ENCODE peak calls at places on chromosomes 3 and 15, in four cellular contexts. One of them, this sample, is unnamed.

GRCh38 chr15:78103406-78104118 is 11.2 kb downstream of the SH2D7 start:
- ATAC-seq in HepG2: no peak
- ATAC-seq in A549: no peak
- ATAC-seq in upper lobe of left lung: peak; percentile 8
- ATAC-seq in this sample: no peak

GRCh38 chr3:197802505-197803459 is 11.7 kb downstream of the LRCH3 start:
- ATAC-seq in upper lobe of left lung: no peak
- ATAC-seq in HepG2: peak; percentile 50
- ATAC-seq in A549: no peak
- ATAC-seq in this sample: no peak

GRCh38 chr15:70127797-70128756 is 30.4 kb upstream of the TLE3 start:
- ATAC-seq in A549: no peak
- ATAC-seq in HepG2: peak; percentile 38
- ATAC-seq in upper lobe of left lung: peak; percentile 57
- ATAC-seq in this sample: no peak

GRCh38 chr15:71469393-71469792 is 341.0 kb upstream of the NR2E3 start:
- ATAC-seq in upper lobe of left lung: no peak
- ATAC-seq in A549: no peak
- ATAC-seq in HepG2: no peak
- ATAC-seq in this sample: no peak

GRCh38 chr3:57971975-57972374 is 36.2 kb upstream of the FLNB start:
- ATAC-seq in HepG2: no peak
- ATAC-seq in upper lobe of left lung: no peak
- ATAC-seq in A549: no peak
- ATAC-seq in this sample: no peak

GRCh38 chr15:41894251-41894790 is 468 bp upstream of the SPTBN5 start:
- ATAC-seq in upper lobe of left lung: peak; percentile 3
- ATAC-seq in HepG2: peak; percentile 31
- ATAC-seq in A549: no peak
- ATAC-seq in this sample: no peak

GRCh38 chr3:37700849-37701248 is 160.8 kb upstream of the CTDSPL start:
- ATAC-seq in upper lobe of left lung: peak; percentile 52
- ATAC-seq in HepG2: no peak
- ATAC-seq in A549: peak; percentile 37
- ATAC-seq in this sample: no peak

GRCh38 chr15:70258369-70259029 is 160.8 kb upstream of the TLE3 start:
- ATAC-seq in A549: no peak
- ATAC-seq in HepG2: no peak
- ATAC-seq in upper lobe of left lung: peak; percentile 56
- ATAC-seq in this sample: no peak

GRCh38 chr3:167742338-167742737 is 6.8 kb downstream of the SERPINI1 start:
- ATAC-seq in HepG2: no peak
- ATAC-seq in upper lobe of left lung: no peak
- ATAC-seq in A549: no peak
- ATAC-seq in this sample: no peak

GRCh38 chr15:89673162-89673506 is 6.0 kb downstream of the PLIN1 start:
- ATAC-seq in A549: peak; percentile 52
- ATAC-seq in HepG2: peak; percentile 66
- ATAC-seq in upper lobe of left lung: no peak
- ATAC-seq in this sample: no peak

GRCh38 chr15:101543026-101543390 is 53.5 kb upstream of the PCSK6 start:
- ATAC-seq in upper lobe of left lung: no peak
- ATAC-seq in A549: no peak
- ATAC-seq in HepG2: no peak
- ATAC-seq in this sample: no peak

GRCh38 chr3:63910873-63911272 is 1.3 kb downstream of the SCAANT1 start:
- ATAC-seq in A549: no peak
- ATAC-seq in upper lobe of left lung: no peak
- ATAC-seq in HepG2: no peak
- ATAC-seq in this sample: no peak

GRCh38 chr15:63572749-63573464 is 24.3 kb upstream of the FBXL22 start:
- ATAC-seq in HepG2: no peak
- ATAC-seq in A549: no peak
- ATAC-seq in upper lobe of left lung: no peak
- ATAC-seq in this sample: no peak

GRCh38 chr3:149162007-149162406 is 32.6 kb downstream of the HPS3 start:
- ATAC-seq in A549: no peak
- ATAC-seq in upper lobe of left lung: no peak
- ATAC-seq in HepG2: no peak
- ATAC-seq in this sample: no peak

GRCh38 chr3:170414202-170414663 is 4.4 kb upstream of the CLDN11 start:
- ATAC-seq in upper lobe of left lung: peak; percentile 81
- ATAC-seq in HepG2: peak; percentile 34
- ATAC-seq in A549: peak; percentile 62
- ATAC-seq in this sample: no peak

GRCh38 chr15:83919319-83919830 is 265.5 kb downstream of the ADAMTSL3 start:
- ATAC-seq in A549: no peak
- ATAC-seq in upper lobe of left lung: no peak
- ATAC-seq in HepG2: no peak
- ATAC-seq in this sample: no peak

GRCh38 chr15:41125950-41126642 is 10.0 kb upstream of the INO80 start:
- ATAC-seq in A549: no peak
- ATAC-seq in HepG2: peak; percentile 71
- ATAC-seq in upper lobe of left lung: no peak
- ATAC-seq in this sample: no peak

GRCh38 chr3:133881987-133882825 is 13.5 kb downstream of the RAB6B start:
- ATAC-seq in A549: no peak
- ATAC-seq in HepG2: no peak
- ATAC-seq in upper lobe of left lung: no peak
- ATAC-seq in this sample: no peak

GRCh38 chr3:141241248-141242034 is 9.8 kb downstream of the PXYLP1 start:
- ATAC-seq in HepG2: no peak
- ATAC-seq in A549: no peak
- ATAC-seq in upper lobe of left lung: peak; percentile 49
- ATAC-seq in this sample: no peak

GRCh38 chr3:170469151-170470062 is 50.7 kb downstream of the CLDN11 start:
- ATAC-seq in HepG2: no peak
- ATAC-seq in A549: peak; percentile 48
- ATAC-seq in upper lobe of left lung: peak; percentile 25
- ATAC-seq in this sample: no peak

GRCh38 chr15:66459818-66460615 is 37.5 kb downstream of the SNAPC5 start:
- ATAC-seq in A549: peak; percentile 51
- ATAC-seq in upper lobe of left lung: no peak
- ATAC-seq in HepG2: no peak
- ATAC-seq in this sample: no peak

GRCh38 chr3:188084751-188085595 is 69.0 kb upstream of the LPP start:
- ATAC-seq in HepG2: peak; percentile 63
- ATAC-seq in upper lobe of left lung: no peak
- ATAC-seq in A549: no peak
- ATAC-seq in this sample: no peak

GRCh38 chr15:45225506-45226273 is 26.3 kb upstream of the SLC28A2 start:
- ATAC-seq in upper lobe of left lung: no peak
- ATAC-seq in HepG2: peak; percentile 45
- ATAC-seq in A549: no peak
- ATAC-seq in this sample: no peak

GRCh38 chr3:194688207-194688711 is 2.6 kb downstream of the FAM43A start:
- ATAC-seq in HepG2: no peak
- ATAC-seq in upper lobe of left lung: no peak
- ATAC-seq in A549: no peak
- ATAC-seq in this sample: no peak

GRCh38 chr3:129424185-129424841 is 4.1 kb downstream of the EFCAB12 start:
- ATAC-seq in A549: no peak
- ATAC-seq in HepG2: no peak
- ATAC-seq in upper lobe of left lung: no peak
- ATAC-seq in this sample: no peak

GRCh38 chr15:70770863-70771262 is 7.5 kb upstream of the UACA start:
- ATAC-seq in HepG2: no peak
- ATAC-seq in upper lobe of left lung: no peak
- ATAC-seq in A549: no peak
- ATAC-seq in this sample: no peak

GRCh38 chr3:152285509-152285908 is 16.8 kb downstream of the MBNL1 start:
- ATAC-seq in upper lobe of left lung: no peak
- ATAC-seq in A549: no peak
- ATAC-seq in HepG2: no peak
- ATAC-seq in this sample: no peak

GRCh38 chr3:126851934-126852333 is 131.0 kb upstream of the PLXNA1 start:
- ATAC-seq in HepG2: peak; percentile 69
- ATAC-seq in A549: no peak
- ATAC-seq in upper lobe of left lung: no peak
- ATAC-seq in this sample: no peak

GRCh38 chr3:129205109-129205832 is 21.6 kb upstream of the CNBP start:
- ATAC-seq in HepG2: peak; percentile 62
- ATAC-seq in upper lobe of left lung: no peak
- ATAC-seq in A549: peak; percentile 47
- ATAC-seq in this sample: no peak

GRCh38 chr3:140972833-140973232 is 31.2 kb downstream of the SLC25A36 start:
- ATAC-seq in upper lobe of left lung: no peak
- ATAC-seq in HepG2: peak; percentile 71
- ATAC-seq in A549: peak; percentile 54
- ATAC-seq in this sample: no peak

GRCh38 chr3:81554805-81555204 is 206.6 kb downstream of the GBE1 start:
- ATAC-seq in upper lobe of left lung: no peak
- ATAC-seq in A549: no peak
- ATAC-seq in HepG2: peak; percentile 41
- ATAC-seq in this sample: no peak

GRCh38 chr15:72722071-72722696 is 36.2 kb downstream of the BBS4 start:
- ATAC-seq in HepG2: peak; percentile 57
- ATAC-seq in A549: peak; percentile 84
- ATAC-seq in upper lobe of left lung: peak; percentile 68
- ATAC-seq in this sample: no peak

GRCh38 chr3:129063841-129064482 is 3.4 kb downstream of the GP9 start:
- ATAC-seq in HepG2: no peak
- ATAC-seq in A549: no peak
- ATAC-seq in upper lobe of left lung: no peak
- ATAC-seq in this sample: no peak

GRCh38 chr15:72911658-72912057 is 128.1 kb upstream of the ADPGK start:
- ATAC-seq in HepG2: no peak
- ATAC-seq in A549: no peak
- ATAC-seq in upper lobe of left lung: no peak
- ATAC-seq in this sample: no peak

GRCh38 chr3:197463279-197463678 is 92.5 kb downstream of the BDH1 start:
- ATAC-seq in HepG2: no peak
- ATAC-seq in A549: no peak
- ATAC-seq in upper lobe of left lung: no peak
- ATAC-seq in this sample: no peak

GRCh38 chr15:64763874-64764273 is 11.5 kb downstream of the RBPMS2 start:
- ATAC-seq in HepG2: peak; percentile 74
- ATAC-seq in A549: peak; percentile 32
- ATAC-seq in upper lobe of left lung: no peak
- ATAC-seq in this sample: no peak

GRCh38 chr3:66312039-66312438 is 91.2 kb downstream of the SLC25A26 start:
- ATAC-seq in A549: no peak
- ATAC-seq in HepG2: no peak
- ATAC-seq in upper lobe of left lung: no peak
- ATAC-seq in this sample: no peak

GRCh38 chr3:155651489-155652223 is 93.2 kb downstream of the PLCH1 start:
- ATAC-seq in A549: no peak
- ATAC-seq in upper lobe of left lung: no peak
- ATAC-seq in HepG2: no peak
- ATAC-seq in this sample: no peak

GRCh38 chr3:71183544-71183943 is 400.0 kb downstream of the FOXP1 start:
- ATAC-seq in A549: no peak
- ATAC-seq in HepG2: no peak
- ATAC-seq in upper lobe of left lung: no peak
- ATAC-seq in this sample: no peak

GRCh38 chr15:34367128-34368081 is at the start of gene LPCAT4:
- ATAC-seq in A549: peak; percentile 87
- ATAC-seq in HepG2: peak; percentile 90
- ATAC-seq in upper lobe of left lung: peak; percentile 98
- ATAC-seq in this sample: peak; percentile 96
- TF ChIP-seq EP300 in A549: no peak
- TF ChIP-seq EP300 in HepG2: no peak
- TF ChIP-seq EP300 in upper lobe of left lung: no peak
- TF ChIP-seq EP300 in this sample: no peak

GRCh38 chr3:171811059-171811912 is 1.0 kb upstream of the PLD1 start:
- ATAC-seq in upper lobe of left lung: peak; percentile 75
- ATAC-seq in HepG2: no peak
- ATAC-seq in A549: peak; percentile 65
- ATAC-seq in this sample: peak; percentile 71
- TF ChIP-seq EP300 in upper lobe of left lung: peak; percentile 29
- TF ChIP-seq EP300 in HepG2: no peak
- TF ChIP-seq EP300 in A549: peak; percentile 78
- TF ChIP-seq EP300 in this sample: no peak

GRCh38 chr3:52536369-52537164 is at the start of gene UQCC5:
- ATAC-seq in A549: peak; percentile 85
- ATAC-seq in upper lobe of left lung: peak; percentile 95
- ATAC-seq in HepG2: peak; percentile 86
- ATAC-seq in this sample: peak; percentile 94
- TF ChIP-seq EP300 in A549: no peak
- TF ChIP-seq EP300 in upper lobe of left lung: no peak
- TF ChIP-seq EP300 in HepG2: no peak
- TF ChIP-seq EP300 in this sample: no peak

GRCh38 chr15:80854104-80854503 is 74.9 kb downstream of the CEMIP start:
- ATAC-seq in HepG2: no peak
- ATAC-seq in upper lobe of left lung: no peak
- ATAC-seq in A549: no peak
- ATAC-seq in this sample: no peak

GRCh38 chr15:80855206-80855605 is 76.0 kb downstream of the CEMIP start:
- ATAC-seq in HepG2: no peak
- ATAC-seq in upper lobe of left lung: no peak
- ATAC-seq in A549: no peak
- ATAC-seq in this sample: no peak

GRCh38 chr15:80856400-80856799 is 77.2 kb downstream of the CEMIP start:
- ATAC-seq in A549: peak; percentile 44
- ATAC-seq in HepG2: peak; percentile 73
- ATAC-seq in upper lobe of left lung: no peak
- ATAC-seq in this sample: no peak

GRCh38 chr15:80852676-80853075 is 73.5 kb downstream of the CEMIP start:
- ATAC-seq in upper lobe of left lung: no peak
- ATAC-seq in HepG2: no peak
- ATAC-seq in A549: no peak
- ATAC-seq in this sample: no peak

DNA sequence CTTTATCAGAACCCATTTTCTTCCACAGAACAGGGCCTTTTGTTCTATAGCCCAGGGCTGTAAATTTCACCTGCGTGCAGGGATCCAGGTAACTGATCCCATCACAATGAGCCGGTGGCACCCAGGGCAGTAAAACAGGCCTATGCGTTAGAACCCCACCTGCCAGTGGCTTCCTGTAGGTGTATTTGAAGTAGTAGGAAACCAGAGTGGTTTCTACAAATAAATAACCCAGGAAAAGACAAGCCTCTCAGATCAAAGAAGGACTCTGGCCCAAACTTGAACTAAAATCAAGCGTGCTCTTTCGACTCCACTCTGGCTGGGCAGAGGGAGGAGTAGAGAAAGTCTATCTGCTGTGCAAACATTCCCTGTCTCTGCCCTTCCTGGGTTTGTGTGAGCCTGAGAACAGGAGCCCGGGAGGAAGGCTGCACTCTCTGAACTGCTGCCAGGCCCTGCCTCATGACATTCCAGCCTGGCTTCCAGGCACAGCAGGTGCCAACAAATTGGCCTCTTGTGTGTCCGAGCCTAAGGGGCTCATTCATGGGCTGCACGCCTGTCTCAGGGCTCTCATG is 77.7 kb downstream of the CEMIP start:
- ATAC-seq in A549: peak; percentile 55
- ATAC-seq in HepG2: peak; percentile 99
- ATAC-seq in upper lobe of left lung: peak; percentile 30
- ATAC-seq in this sample: peak; percentile 63
- TF ChIP-seq EP300 in A549: peak; percentile 28
- TF ChIP-seq EP300 in HepG2: peak; percentile 75
- TF ChIP-seq EP300 in upper lobe of left lung: no peak
- TF ChIP-seq EP300 in this sample: no peak